ENCODE peak calls at places on chromosomes 7 and 10, in seven cellular contexts. X, R, N, J, S, M and A are unnamed samples.

GRCh38 chr10:87915989-87916388 is 52.6 kb downstream of the PTEN start:
- DNase-seq in X (no peak), R (no peak), N (no peak), J (peak; percentile 32), S (no peak), M (no peak), A (no peak)

GRCh38 chr7:27096756-27097514 is 1.1 kb upstream of the HOXA1 start:
- DNase-seq in X (no peak), R (no peak), N (no peak), J (peak; percentile 80), S (no peak), M (no peak), A (peak; percentile 47)

GRCh38 chr7:47327698-47328391 is 254.1 kb downstream of the TNS3 start:
- DNase-seq in X (peak; percentile 78), R (no peak), N (peak; percentile 92), J (peak; percentile 96), S (no peak), M (no peak), A (peak; percentile 92)

GRCh38 chr7:44959433-44959951 is 19.3 kb downstream of the MYO1G start:
- DNase-seq in X (no peak), R (no peak), N (peak; percentile 24), J (peak; percentile 57), S (peak; percentile 41), M (no peak), A (no peak)

GRCh38 chr10:480928-481551 is 208.4 kb downstream of the DIP2C start:
- DNase-seq in X (peak; percentile 57), R (no peak), N (peak; percentile 55), J (no peak), S (no peak), M (no peak), A (no peak)

GRCh38 chr7:55019329-55019690 is 493 bp downstream of the EGFR start:
- DNase-seq in X (no peak), R (no peak), N (peak; percentile 85), J (peak; percentile 67), S (no peak), M (no peak), A (peak; percentile 64)

GRCh38 chr10:133257489-133258065 is 19.1 kb downstream of the ADAM8 start:
- DNase-seq in X (no peak), R (peak; percentile 71), N (no peak), J (peak; percentile 29), S (no peak), M (no peak), A (peak; percentile 82)

GRCh38 chr10:71220689-71221540 is 8.5 kb downstream of the UNC5B start:
- DNase-seq in X (no peak), R (no peak), N (peak; percentile 68), J (no peak), S (no peak), M (no peak), A (no peak)

GRCh38 chr10:101967119-101967518 is 88.9 kb downstream of the ARMH3 start:
- DNase-seq in X (no peak), R (no peak), N (no peak), J (no peak), S (no peak), M (no peak), A (no peak)

GRCh38 chr10:76175533-76176165 is 744.2 kb downstream of the LRMDA start:
- DNase-seq in X (no peak), R (no peak), N (no peak), J (no peak), S (no peak), M (no peak), A (no peak)

GRCh38 chr7:24349339-24349738 is 65.3 kb downstream of the NPY start:
- DNase-seq in X (no peak), R (no peak), N (no peak), J (no peak), S (no peak), M (no peak), A (no peak)

GRCh38 chr10:58477122-58477521 is 35.5 kb upstream of the BICC1 start:
- DNase-seq in X (no peak), R (no peak), N (no peak), J (peak; percentile 74), S (no peak), M (no peak), A (peak; percentile 69)

GRCh38 chr7:158613481-158613880 is 25.9 kb upstream of the PTPRN2 start:
- DNase-seq in X (no peak), R (no peak), N (no peak), J (peak; percentile 10), S (no peak), M (no peak), A (no peak)

GRCh38 chr10:131786756-131787605 is 113.8 kb upstream of the PPP2R2D start:
- DNase-seq in X (peak; percentile 52), R (peak; percentile 18), N (peak; percentile 22), J (peak; percentile 63), S (no peak), M (no peak), A (peak; percentile 68)

GRCh38 chr7:25720427-25720826 is 431.6 kb upstream of the NFE2L3 start:
- DNase-seq in X (no peak), R (peak; percentile 25), N (no peak), J (peak; percentile 23), S (no peak), M (no peak), A (peak; percentile 58)

GRCh38 chr7:73991522-73992103 is 36.4 kb upstream of the ELN start:
- DNase-seq in X (no peak), R (no peak), N (no peak), J (peak; percentile 71), S (no peak), M (no peak), A (no peak)

GRCh38 chr7:12467837-12468236 is 64.2 kb upstream of the VWDE start:
- DNase-seq in X (no peak), R (no peak), N (no peak), J (no peak), S (no peak), M (no peak), A (no peak)

GRCh38 chr7:74002474-74003017 is 25.4 kb upstream of the ELN start:
- DNase-seq in X (no peak), R (no peak), N (no peak), J (peak; percentile 78), S (no peak), M (peak; percentile 14), A (no peak)

GRCh38 chr7:138358850-138359341 is 101.2 kb upstream of the TRIM24 start:
- DNase-seq in X (no peak), R (no peak), N (no peak), J (no peak), S (no peak), M (no peak), A (no peak)

GRCh38 chr7:34991938-34992840 is 45.1 kb downstream of the DPY19L1 start:
- DNase-seq in X (no peak), R (no peak), N (no peak), J (peak; percentile 69), S (peak; percentile 6), M (no peak), A (no peak)

GRCh38 chr7:35777121-35777520 is 23.7 kb upstream of the SEPTIN7 start:
- DNase-seq in X (no peak), R (no peak), N (no peak), J (no peak), S (no peak), M (no peak), A (no peak)

GRCh38 chr7:46943996-46944395 is 637.9 kb downstream of the TNS3 start:
- DNase-seq in X (no peak), R (no peak), N (no peak), J (no peak), S (no peak), M (no peak), A (no peak)

GRCh38 chr7:3861941-3862340 is 560.9 kb downstream of the SDK1 start:
- DNase-seq in X (no peak), R (no peak), N (no peak), J (no peak), S (no peak), M (no peak), A (peak; percentile 33)

GRCh38 chr10:110067960-110068770 is 60.4 kb downstream of the ADD3 start:
- DNase-seq in X (no peak), R (peak; percentile 8), N (no peak), J (peak; percentile 39), S (no peak), M (peak; percentile 80), A (peak; percentile 37)

GRCh38 chr10:131010965-131011575 is 300.5 kb downstream of the TCERG1L start:
- DNase-seq in X (no peak), R (no peak), N (no peak), J (no peak), S (no peak), M (no peak), A (no peak)

GRCh38 chr7:144048648-144049047 is at the start of gene OR2A5:
- DNase-seq in X (no peak), R (no peak), N (no peak), J (no peak), S (no peak), M (no peak), A (no peak)

GRCh38 chr7:102306916-102307677 is 20.4 kb downstream of the SH2B2 start:
- DNase-seq in X (no peak), R (peak; percentile 75), N (no peak), J (peak; percentile 30), S (peak; percentile 9), M (no peak), A (peak; percentile 80)

GRCh38 chr7:44280993-44281721 is 44.2 kb downstream of the CAMK2B start:
- DNase-seq in X (peak; percentile 65), R (no peak), N (peak; percentile 69), J (no peak), S (no peak), M (no peak), A (no peak)

GRCh38 chr7:131499801-131500200 is 56.6 kb downstream of the PODXL start:
- DNase-seq in X (no peak), R (no peak), N (no peak), J (no peak), S (no peak), M (no peak), A (no peak)

GRCh38 chr10:52442576-52442975 is 128.5 kb downstream of the DKK1 start:
- DNase-seq in X (no peak), R (no peak), N (no peak), J (peak; percentile 86), S (no peak), M (no peak), A (no peak)

GRCh38 chr7:106982415-106982814 is 62.1 kb upstream of the PRKAR2B start:
- DNase-seq in X (no peak), R (no peak), N (no peak), J (no peak), S (no peak), M (no peak), A (no peak)

GRCh38 chr10:22436526-22436892 is 91.2 kb downstream of the SPAG6 start:
- DNase-seq in X (no peak), R (no peak), N (no peak), J (no peak), S (no peak), M (peak; percentile 33), A (no peak)

GRCh38 chr7:85464042-85464651 is 277.3 kb upstream of the SEMA3D start:
- DNase-seq in X (no peak), R (no peak), N (no peak), J (peak; percentile 29), S (no peak), M (no peak), A (peak; percentile 26)

GRCh38 chr10:45515630-45516029 is 141.6 kb downstream of the ALOX5 start:
- DNase-seq in X (no peak), R (no peak), N (no peak), J (no peak), S (no peak), M (no peak), A (peak; percentile 11)

GRCh38 chr7:25564980-25565379 is 336.7 kb upstream of the NPVF start:
- DNase-seq in X (no peak), R (no peak), N (no peak), J (peak; percentile 10), S (no peak), M (no peak), A (no peak)

GRCh38 chr10:99461230-99461629 is 30.8 kb upstream of the GOT1 start:
- DNase-seq in X (no peak), R (no peak), N (no peak), J (peak; percentile 67), S (no peak), M (no peak), A (no peak)

GRCh38 chr7:17376595-17376994 is 78.1 kb downstream of the AHR start:
- DNase-seq in X (no peak), R (no peak), N (no peak), J (no peak), S (no peak), M (no peak), A (no peak)

GRCh38 chr10:95628786-95629185 is 27.7 kb downstream of the ALDH18A1 start:
- DNase-seq in X (no peak), R (no peak), N (no peak), J (peak; percentile 28), S (no peak), M (no peak), A (no peak)